ENCODE peak calls at places on chromosomes 12 and 14, in seven cellular contexts. One of them, this sample, is unnamed.

GRCh38 chr14:73059326-73059725 is 992 bp downstream of the RBM25 start:
- DNase-seq in CD8-positive, alpha-beta T cell: no peak
- DNase-seq in GM12864: no peak
- DNase-seq in testis: no peak
- DNase-seq in ovary: no peak
- DNase-seq in lower lobe of right lung: no peak
- DNase-seq in astrocyte: peak
- DNase-seq in this sample: no peak

GRCh38 chr14:33377596-33378390 is 439.1 kb downstream of the NPAS3 start:
- DNase-seq in astrocyte: peak
- DNase-seq in GM12864: peak
- DNase-seq in testis: no peak
- DNase-seq in CD8-positive, alpha-beta T cell: no peak
- DNase-seq in lower lobe of right lung: no peak
- DNase-seq in ovary: no peak
- DNase-seq in this sample: no peak

GRCh38 chr12:115097406-115097805 is 413.4 kb upstream of the TBX3 start:
- DNase-seq in testis: no peak
- DNase-seq in ovary: no peak
- DNase-seq in CD8-positive, alpha-beta T cell: no peak
- DNase-seq in astrocyte: no peak
- DNase-seq in GM12864: no peak
- DNase-seq in lower lobe of right lung: no peak
- DNase-seq in this sample: no peak

GRCh38 chr12:95337176-95337575 is 119.6 kb downstream of the VEZT start:
- DNase-seq in testis: no peak
- DNase-seq in CD8-positive, alpha-beta T cell: no peak
- DNase-seq in GM12864: no peak
- DNase-seq in astrocyte: peak
- DNase-seq in lower lobe of right lung: no peak
- DNase-seq in ovary: no peak
- DNase-seq in this sample: no peak

GRCh38 chr12:126337556-126337955 is 1272.3 kb downstream of the AACS start:
- DNase-seq in testis: no peak
- DNase-seq in CD8-positive, alpha-beta T cell: no peak
- DNase-seq in astrocyte: peak
- DNase-seq in GM12864: no peak
- DNase-seq in ovary: no peak
- DNase-seq in lower lobe of right lung: no peak
- DNase-seq in this sample: no peak

GRCh38 chr14:87934185-87934584 is 58.8 kb downstream of the GALC start:
- DNase-seq in GM12864: no peak
- DNase-seq in lower lobe of right lung: no peak
- DNase-seq in CD8-positive, alpha-beta T cell: no peak
- DNase-seq in testis: no peak
- DNase-seq in astrocyte: no peak
- DNase-seq in ovary: no peak
- DNase-seq in this sample: no peak

GRCh38 chr12:131159660-131160059 is 206.0 kb downstream of the ADGRD1 start:
- DNase-seq in testis: no peak
- DNase-seq in CD8-positive, alpha-beta T cell: no peak
- DNase-seq in lower lobe of right lung: no peak
- DNase-seq in GM12864: no peak
- DNase-seq in ovary: no peak
- DNase-seq in astrocyte: no peak
- DNase-seq in this sample: no peak

GRCh38 chr14:66306101-66306500 is 180.1 kb upstream of the CCDC196 start:
- DNase-seq in astrocyte: no peak
- DNase-seq in GM12864: no peak
- DNase-seq in CD8-positive, alpha-beta T cell: no peak
- DNase-seq in ovary: no peak
- DNase-seq in lower lobe of right lung: no peak
- DNase-seq in testis: no peak
- DNase-seq in this sample: no peak

DNA sequence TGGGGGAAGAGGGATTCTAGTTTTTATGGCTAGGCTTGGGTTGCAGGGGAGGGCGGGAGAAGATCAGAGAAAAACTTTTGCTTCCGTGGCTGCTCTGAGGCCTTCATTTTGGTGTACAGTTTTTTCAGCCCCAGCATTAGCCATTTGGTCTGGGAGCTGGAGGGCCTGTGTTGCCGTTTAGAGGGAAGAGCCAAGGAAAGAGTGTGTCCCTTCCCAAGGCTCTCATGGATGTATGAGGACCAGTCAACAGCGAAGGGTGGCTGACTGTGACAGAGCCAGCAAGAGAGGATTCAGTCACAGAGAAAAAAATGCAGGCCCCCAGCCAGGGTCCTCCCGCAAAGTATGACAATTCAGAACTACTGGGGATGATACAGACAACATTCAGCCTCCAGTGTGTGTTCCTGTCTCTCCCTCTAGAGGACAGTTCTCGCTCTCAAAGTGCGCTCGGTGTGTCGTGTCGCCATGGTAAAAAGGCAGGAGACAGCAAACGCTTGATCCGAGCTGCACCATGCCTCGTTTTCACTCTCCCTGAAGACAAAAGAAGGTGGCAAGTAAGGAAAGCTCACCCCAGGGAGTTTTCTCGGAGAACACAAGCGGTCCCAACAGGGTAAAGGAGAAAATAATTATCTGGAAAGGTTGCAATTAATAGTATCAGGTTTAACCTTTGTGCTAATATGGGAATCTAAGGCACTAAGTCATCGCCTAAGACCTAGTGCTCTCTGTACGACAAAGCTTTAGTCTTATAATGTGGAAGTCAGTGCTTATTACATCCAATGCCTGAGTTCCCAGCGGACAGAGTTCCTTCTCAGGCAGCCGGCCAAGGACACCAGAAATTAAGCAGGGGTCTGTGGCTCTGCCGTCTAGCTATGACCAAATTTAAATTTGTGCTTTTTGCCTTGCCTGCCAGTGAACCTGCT is 157.3 kb upstream of the PLXNC1 start:
- DNase-seq in testis: peak
- DNase-seq in lower lobe of right lung: no peak
- DNase-seq in CD8-positive, alpha-beta T cell: no peak
- DNase-seq in astrocyte: peak
- DNase-seq in GM12864: no peak
- DNase-seq in ovary: no peak
- DNase-seq in this sample: peak
- TF ChIP-seq CTCF in testis: peak
- TF ChIP-seq CTCF in lower lobe of right lung: no peak
- TF ChIP-seq CTCF in CD8-positive, alpha-beta T cell: no peak
- TF ChIP-seq CTCF in astrocyte: peak
- TF ChIP-seq CTCF in GM12864: no peak
- TF ChIP-seq CTCF in ovary: no peak
- TF ChIP-seq CTCF in this sample: no peak

GRCh38 chr14:36455241-36455627 is 64.8 kb downstream of the NKX2-1 start:
- DNase-seq in lower lobe of right lung: no peak
- DNase-seq in ovary: no peak
- DNase-seq in testis: no peak
- DNase-seq in CD8-positive, alpha-beta T cell: no peak
- DNase-seq in GM12864: no peak
- DNase-seq in astrocyte: no peak
- DNase-seq in this sample: no peak
- TF ChIP-seq CTCF in lower lobe of right lung: no peak
- TF ChIP-seq CTCF in ovary: no peak
- TF ChIP-seq CTCF in testis: no peak
- TF ChIP-seq CTCF in CD8-positive, alpha-beta T cell: no peak
- TF ChIP-seq CTCF in GM12864: no peak
- TF ChIP-seq CTCF in astrocyte: no peak
- TF ChIP-seq CTCF in this sample: no peak

GRCh38 chr12:7661741-7662140 is 4.0 kb downstream of the APOBEC1 start:
- DNase-seq in lower lobe of right lung: no peak
- DNase-seq in ovary: no peak
- DNase-seq in testis: no peak
- DNase-seq in astrocyte: no peak
- DNase-seq in CD8-positive, alpha-beta T cell: no peak
- DNase-seq in GM12864: no peak
- DNase-seq in this sample: no peak

GRCh38 chr12:7666595-7666994 is 887 bp upstream of the APOBEC1 start:
- DNase-seq in ovary: no peak
- DNase-seq in lower lobe of right lung: no peak
- DNase-seq in CD8-positive, alpha-beta T cell: no peak
- DNase-seq in testis: no peak
- DNase-seq in GM12864: no peak
- DNase-seq in astrocyte: no peak
- DNase-seq in this sample: no peak

GRCh38 chr12:7667025-7667575 is 1.4 kb upstream of the APOBEC1 start:
- DNase-seq in astrocyte: no peak
- DNase-seq in lower lobe of right lung: no peak
- DNase-seq in CD8-positive, alpha-beta T cell: no peak
- DNase-seq in testis: no peak
- DNase-seq in ovary: no peak
- DNase-seq in GM12864: no peak
- DNase-seq in this sample: no peak
- TF ChIP-seq CTCF in astrocyte: no peak
- TF ChIP-seq CTCF in lower lobe of right lung: no peak
- TF ChIP-seq CTCF in CD8-positive, alpha-beta T cell: no peak
- TF ChIP-seq CTCF in testis: no peak
- TF ChIP-seq CTCF in ovary: no peak
- TF ChIP-seq CTCF in GM12864: peak
- TF ChIP-seq CTCF in this sample: peak

DNA sequence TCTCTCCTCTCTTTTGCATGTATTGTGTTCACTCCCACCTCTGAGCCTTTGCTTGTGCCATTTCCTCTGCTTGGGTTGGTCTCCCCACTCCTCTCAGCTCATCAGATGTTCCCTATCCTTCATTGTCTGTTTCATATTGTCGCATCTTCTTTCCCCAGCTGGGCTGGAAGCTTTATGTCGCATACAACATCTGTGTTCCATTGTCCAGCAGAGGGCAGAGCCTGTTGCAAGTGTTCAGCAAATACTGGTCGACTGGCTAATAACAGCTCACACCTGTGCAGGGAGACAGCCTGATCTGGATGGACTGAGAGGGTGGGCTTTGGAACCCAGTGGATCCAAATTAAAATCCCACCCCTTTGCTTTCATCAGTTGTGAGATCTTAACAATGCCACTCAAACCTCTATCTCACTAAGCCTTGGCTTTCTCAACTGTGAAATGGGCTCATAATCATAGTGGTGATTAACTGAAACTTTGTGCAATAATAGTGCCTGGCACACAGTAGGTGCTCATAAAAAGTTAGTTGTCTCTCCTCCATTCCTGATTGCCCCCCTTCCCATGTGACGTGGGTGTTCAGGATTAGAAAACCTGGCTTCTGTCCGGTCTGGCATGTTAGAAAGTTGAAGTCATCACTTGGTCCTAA is 75.8 kb downstream of the RIN3 start:
- DNase-seq in astrocyte: no peak
- DNase-seq in testis: no peak
- DNase-seq in lower lobe of right lung: no peak
- DNase-seq in CD8-positive, alpha-beta T cell: no peak
- DNase-seq in ovary: no peak
- DNase-seq in GM12864: peak
- DNase-seq in this sample: no peak
- TF ChIP-seq CTCF in astrocyte: peak
- TF ChIP-seq CTCF in testis: no peak
- TF ChIP-seq CTCF in lower lobe of right lung: no peak
- TF ChIP-seq CTCF in CD8-positive, alpha-beta T cell: no peak
- TF ChIP-seq CTCF in ovary: no peak
- TF ChIP-seq CTCF in GM12864: peak
- TF ChIP-seq CTCF in this sample: no peak

DNA sequence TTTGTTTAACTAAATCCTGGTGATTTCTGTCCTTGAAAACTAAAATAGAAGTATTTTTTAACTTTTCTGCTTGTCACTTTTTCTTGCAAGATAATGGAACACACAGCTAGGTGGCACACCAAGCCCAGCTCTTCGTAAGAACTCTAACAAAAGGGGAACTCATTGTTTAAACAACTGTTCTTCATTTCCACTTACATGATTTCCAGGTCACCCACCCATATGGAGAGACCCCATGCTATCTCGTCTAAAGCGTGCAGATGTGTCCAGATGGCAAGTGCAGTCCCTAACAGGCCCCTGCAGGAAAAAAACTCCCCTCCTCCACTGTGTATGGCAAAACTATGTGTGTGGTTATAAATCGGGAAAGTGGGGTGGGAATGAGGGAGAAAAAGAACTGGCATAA is 43.3 kb upstream of the NT5DC3 start:
- DNase-seq in CD8-positive, alpha-beta T cell: peak
- DNase-seq in testis: peak
- DNase-seq in GM12864: peak
- DNase-seq in ovary: no peak
- DNase-seq in astrocyte: peak
- DNase-seq in lower lobe of right lung: no peak
- DNase-seq in this sample: no peak
- TF ChIP-seq CTCF in CD8-positive, alpha-beta T cell: peak
- TF ChIP-seq CTCF in testis: peak
- TF ChIP-seq CTCF in GM12864: peak
- TF ChIP-seq CTCF in ovary: no peak
- TF ChIP-seq CTCF in astrocyte: peak
- TF ChIP-seq CTCF in lower lobe of right lung: peak
- TF ChIP-seq CTCF in this sample: no peak

DNA sequence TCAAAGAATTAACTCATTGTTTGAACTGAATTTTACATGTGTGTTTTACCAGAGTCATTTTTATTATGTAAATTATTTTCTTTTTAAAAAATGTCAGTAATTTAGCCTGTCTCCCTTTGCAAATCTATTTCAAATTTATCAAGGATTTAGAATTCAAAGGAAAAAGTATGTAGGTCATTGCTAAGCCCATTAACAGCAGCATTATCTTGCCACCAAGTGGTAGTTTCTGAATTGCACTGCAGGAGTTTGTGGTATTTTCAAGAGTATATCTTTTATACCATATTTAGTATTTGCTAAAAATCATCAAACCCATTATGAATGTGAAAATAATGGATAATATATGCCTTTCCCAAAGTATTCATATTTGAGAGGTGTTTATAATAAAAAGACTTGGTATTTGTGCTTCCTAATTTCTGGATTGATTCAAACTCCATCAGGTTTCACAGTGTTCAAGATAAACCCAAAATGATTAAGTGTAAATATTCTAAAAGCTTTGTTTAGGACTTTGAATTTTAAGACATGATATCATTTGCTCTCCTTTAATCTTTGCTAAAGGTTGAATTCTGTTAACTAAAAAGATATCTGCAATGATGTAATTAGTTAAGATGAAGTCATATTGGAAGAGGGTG is 711.4 kb downstream of the FSCB start:
- DNase-seq in GM12864: no peak
- DNase-seq in astrocyte: no peak
- DNase-seq in ovary: no peak
- DNase-seq in CD8-positive, alpha-beta T cell: no peak
- DNase-seq in lower lobe of right lung: no peak
- DNase-seq in testis: no peak
- DNase-seq in this sample: no peak
- TF ChIP-seq CTCF in GM12864: no peak
- TF ChIP-seq CTCF in astrocyte: peak
- TF ChIP-seq CTCF in ovary: no peak
- TF ChIP-seq CTCF in CD8-positive, alpha-beta T cell: no peak
- TF ChIP-seq CTCF in lower lobe of right lung: no peak
- TF ChIP-seq CTCF in testis: no peak
- TF ChIP-seq CTCF in this sample: peak

This sample was measured in mesothelial cell of epicardium.